ENCODE peak calls at places on chromosomes 2 and 18, in four cellular contexts. B is RWPE1; K is lower lobe of right lung; Z is CD4-positive, alpha-beta memory T cell. H is an unnamed sample.

GRCh38 chr2:181308731-181309130 is 148.5 kb upstream of the ITGA4 start:
- DNase-seq in K (no peak), B (no peak), Z (no peak), H (no peak)

GRCh38 chr18:498901-499300 is 1.6 kb downstream of the COLEC12 start:
- DNase-seq in B (no peak), K (no peak), Z (no peak), H (no peak)

GRCh38 chr18:24876266-24876665 is 415.8 kb downstream of the HRH4 start:
- DNase-seq in Z (no peak), K (no peak), B (no peak), H (no peak)

GRCh38 chr2:190023860-190024259 is 38.7 kb downstream of the MSTN start:
- DNase-seq in Z (no peak), B (peak), K (no peak), H (no peak)

GRCh38 chr18:12049983-12050811 is 43.4 kb upstream of the ANKRD62 start:
- DNase-seq in K (no peak), Z (no peak), B (no peak), H (no peak)

GRCh38 chr2:121333834-121334558 is 49.0 kb upstream of the TFCP2L1 start:
- DNase-seq in B (no peak), K (no peak), Z (no peak), H (no peak)

GRCh38 chr2:175057078-175057685 is 52.0 kb upstream of the CHN1 start:
- DNase-seq in B (no peak), Z (no peak), K (no peak), H (no peak)

GRCh38 chr2:188303363-188304031 is 11.8 kb downstream of the GULP1 start:
- DNase-seq in Z (no peak), K (no peak), B (peak), H (no peak)

GRCh38 chr2:35731674-35732073 is 623.9 kb upstream of the CRIM1 start:
- DNase-seq in B (no peak), K (no peak), Z (no peak), H (no peak)

GRCh38 chr2:10300997-10301945 is 1.4 kb upstream of the HPCAL1 start:
- DNase-seq in Z (peak), K (no peak), B (no peak), H (no peak)

GRCh38 chr18:48534364-48534763 is 4.5 kb upstream of the CTIF start:
- DNase-seq in B (no peak), Z (no peak), K (no peak), H (no peak)

GRCh38 chr18:32742620-32743019 is 30.2 kb downstream of the KLHL14 start:
- DNase-seq in Z (no peak), K (no peak), B (no peak), H (no peak)

GRCh38 chr2:232593931-232594330 is 39.5 kb upstream of the EFHD1 start:
- DNase-seq in K (no peak), B (no peak), Z (no peak), H (no peak)

GRCh38 chr2:125698280-125698679 is 957.7 kb upstream of the GYPC start:
- DNase-seq in K (no peak), Z (no peak), B (no peak), H (no peak)

GRCh38 chr18:45910405-45911023 is 56.6 kb downstream of the EPG5 start:
- DNase-seq in Z (peak), B (peak), K (peak), H (peak)

GRCh38 chr2:10232096-10232815 is 70.4 kb upstream of the HPCAL1 start:
- DNase-seq in K (peak), B (no peak), Z (no peak), H (no peak)

GRCh38 chr2:235521844-235522243 is 28.0 kb downstream of the AGAP1 start:
- DNase-seq in Z (no peak), K (no peak), B (no peak), H (no peak)

GRCh38 chr2:169173876-169174275 is 104.5 kb downstream of the DHRS9 start:
- DNase-seq in B (no peak), K (no peak), Z (no peak), H (no peak)

GRCh38 chr2:84395819-84396218 is 63.3 kb downstream of the SUCLG1 start:
- DNase-seq in B (no peak), K (no peak), Z (no peak), H (no peak)

GRCh38 chr2:58429285-58429874 is 188.3 kb upstream of the FANCL start:
- DNase-seq in B (no peak), K (no peak), Z (no peak), H (no peak)

GRCh38 chr2:16931441-16931840 is 265.8 kb upstream of the CYRIA start:
- DNase-seq in Z (no peak), B (no peak), K (no peak), H (no peak)

GRCh38 chr2:133713049-133713580 is 144.9 kb upstream of the NCKAP5 start:
- DNase-seq in B (no peak), K (no peak), Z (no peak), H (no peak)

GRCh38 chr2:234814366-234814765 is 137.5 kb upstream of the SH3BP4 start:
- DNase-seq in K (no peak), Z (no peak), B (no peak), H (no peak)

GRCh38 chr2:241009601-241010530 is 11.4 kb downstream of the SNED1 start:
- DNase-seq in B (peak), K (peak), Z (no peak), H (no peak)

GRCh38 chr2:4340536-4340935 is 637.2 kb downstream of the DCDC2C start:
- DNase-seq in K (no peak), B (no peak), Z (no peak), H (no peak)

GRCh38 chr2:46964835-46965560 is 49.4 kb upstream of the MCFD2 start:
- DNase-seq in K (no peak), Z (no peak), B (peak), H (no peak)

GRCh38 chr2:46564811-46565241 is 85.5 kb downstream of the TMEM247 start:
- DNase-seq in Z (no peak), B (no peak), K (no peak), H (no peak)

GRCh38 chr2:203626952-203627681 is 79.3 kb upstream of the CD28 start:
- DNase-seq in K (no peak), B (no peak), Z (no peak), H (no peak)

GRCh38 chr18:63783394-63783793 is 8.2 kb downstream of the SERPINB7 start:
- DNase-seq in Z (no peak), K (no peak), B (no peak), H (no peak)

GRCh38 chr2:237692601-237693079 is 65.3 kb downstream of the LRRFIP1 start:
- DNase-seq in Z (no peak), K (peak), B (no peak), H (no peak)

GRCh38 chr2:28356095-28356911 is 36.4 kb upstream of the FOSL2 start:
- DNase-seq in B (peak), Z (no peak), K (peak), H (no peak)

GRCh38 chr2:219420687-219421086 is 2.5 kb downstream of the DES start:
- DNase-seq in Z (no peak), K (no peak), B (no peak), H (no peak)

GRCh38 chr2:219421323-219421722 is 3.1 kb downstream of the DES start:
- DNase-seq in K (no peak), B (no peak), Z (no peak), H (no peak)

GRCh38 chr2:219418570-219419189 is 503 bp downstream of the DES start:
- DNase-seq in K (no peak), B (no peak), Z (no peak), H (no peak)

GRCh38 chr2:219418155-219418569 is at the start of gene DES:
- DNase-seq in Z (no peak), K (no peak), B (no peak), H (no peak)

GRCh38 chr2:219419331-219420197 is 1.4 kb downstream of the DES start:
- DNase-seq in Z (no peak), K (no peak), B (no peak), H (no peak)
- H3K27ac ChIP-seq in Z (no peak), K (no peak), B (no peak), H (no peak)

DNA sequence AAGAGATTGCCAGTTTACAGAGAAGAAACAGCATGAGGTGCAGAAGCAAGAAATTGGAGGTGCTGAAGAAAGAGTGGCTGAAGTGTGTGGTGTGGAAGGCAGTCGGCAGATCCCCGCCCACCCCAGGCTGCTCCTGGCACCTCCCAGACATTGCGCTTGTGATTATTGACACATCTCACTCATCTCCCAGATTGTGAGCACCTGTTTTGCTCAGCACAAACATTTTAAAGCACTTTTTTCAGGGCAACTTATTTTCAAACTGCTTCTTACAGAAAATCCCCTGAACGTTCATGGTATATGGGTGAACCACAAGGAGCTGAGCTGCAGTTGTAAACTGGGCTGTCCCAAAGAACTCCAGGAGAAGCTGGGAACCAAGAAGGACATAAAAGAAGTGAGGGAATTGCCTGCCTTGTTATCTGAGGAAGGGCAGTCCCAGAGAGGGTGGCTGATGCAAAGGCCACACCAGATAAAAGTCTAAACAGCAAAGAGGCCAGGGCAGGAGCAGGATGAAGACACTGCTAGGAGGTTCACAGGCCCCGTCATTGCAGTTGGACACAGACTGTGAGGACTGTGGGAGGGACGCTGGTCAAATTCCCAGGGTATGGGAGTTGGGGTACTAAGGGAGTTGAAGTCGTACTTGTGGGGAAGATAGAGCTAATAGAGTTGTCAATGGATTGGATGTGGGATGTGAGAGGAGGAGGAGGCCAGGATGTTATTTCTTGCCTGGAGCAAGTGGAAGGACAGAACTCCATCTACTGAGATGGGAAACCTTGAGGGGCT is 65.1 kb downstream of the INPP4A start:
- DNase-seq in Z (no peak), B (no peak), K (no peak), H (no peak)
- H3K27ac ChIP-seq in Z (no peak), B (no peak), K (no peak), H (no peak)

GRCh38 chr2:38620282-38620977 is 17.7 kb upstream of the HNRNPLL start:
- DNase-seq in K (no peak), Z (no peak), B (no peak), H (no peak)
- H3K27ac ChIP-seq in K (peak), Z (no peak), B (no peak), H (no peak)

DNA sequence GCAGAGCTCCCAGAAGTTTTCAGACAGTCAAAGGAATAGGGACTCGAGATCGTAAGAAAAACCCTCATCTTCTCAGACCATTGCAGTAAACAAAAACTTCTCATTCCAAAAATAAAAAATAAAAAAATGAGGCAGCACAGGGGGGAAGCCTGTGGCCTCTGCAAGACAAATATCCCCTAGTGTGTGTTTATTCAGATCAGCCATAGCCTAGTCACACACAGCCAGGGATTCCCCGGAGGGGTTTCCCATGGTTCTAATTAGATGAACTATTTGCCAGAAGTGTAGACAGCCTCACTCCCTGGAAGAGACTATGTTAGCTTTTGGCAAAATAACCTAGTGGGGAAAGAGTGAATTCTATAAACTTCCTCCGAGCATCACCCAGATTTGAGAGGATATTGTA is 122.9 kb upstream of the KLF7 start:
- DNase-seq in Z (no peak), B (no peak), K (no peak), H (no peak)
- H3K27ac ChIP-seq in Z (no peak), B (no peak), K (no peak), H (no peak)

DNA sequence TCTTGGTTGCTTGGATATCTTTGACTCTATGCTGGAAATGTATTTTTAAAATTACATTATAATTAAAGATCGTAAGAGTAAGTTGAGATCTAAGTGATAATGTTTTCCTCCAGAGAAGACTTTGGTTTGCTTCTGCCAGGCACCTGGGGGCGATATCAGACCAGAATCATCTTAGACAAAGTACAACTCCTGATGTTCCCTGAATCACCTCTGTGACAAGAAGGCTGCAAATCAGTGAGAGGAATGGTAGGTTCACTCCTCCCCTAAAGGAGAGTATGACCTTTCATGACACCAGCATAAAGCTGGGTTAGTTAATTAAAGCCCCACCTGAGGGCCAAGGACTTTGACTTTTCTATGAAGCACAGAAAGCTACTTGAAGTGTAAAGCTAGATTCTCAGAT is 114.4 kb upstream of the DTNA start:
- DNase-seq in B (no peak), Z (no peak), K (no peak), H (no peak)
- H3K27ac ChIP-seq in B (no peak), Z (no peak), K (no peak), H (no peak)

DNA sequence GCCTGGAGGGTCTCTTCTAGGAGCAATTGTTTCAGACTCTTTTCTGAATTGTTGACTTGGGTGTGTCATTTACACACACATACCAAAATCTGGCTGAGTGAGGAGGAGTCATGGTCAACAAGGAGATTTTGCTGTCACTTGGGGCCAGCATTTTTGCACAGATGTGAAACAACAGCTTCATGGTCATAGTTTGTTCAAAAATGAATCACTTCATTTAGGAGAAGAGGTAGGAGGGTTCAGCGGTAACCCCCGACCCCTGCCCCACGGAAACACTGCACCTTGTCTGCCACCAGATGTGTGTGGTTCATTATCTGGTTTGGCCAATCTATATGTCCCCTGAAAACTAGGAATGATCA is 42.2 kb downstream of the LBH start:
- DNase-seq in B (no peak), K (no peak), Z (no peak), H (no peak)
- H3K27ac ChIP-seq in B (peak), K (peak), Z (no peak), H (no peak)

H was measured in CD8-positive, alpha-beta T cell.